ENCODE peak calls at places on chromosome 10, in six cellular contexts. One of them, this sample, is unnamed.

GRCh38 chr10:50033481-50033880 is 34.3 kb upstream of the WASHC2A start:
- DNase-seq in M059J: peak; percentile 15
- DNase-seq in astrocyte of the spinal cord: peak; percentile 56
- DNase-seq in lower lobe of right lung: no peak
- DNase-seq in HT1080: no peak
- DNase-seq in thoracic aorta: no peak
- DNase-seq in this sample: no peak

GRCh38 chr10:122474145-122474739 is 12.9 kb downstream of the HTRA1 start:
- DNase-seq in M059J: no peak
- DNase-seq in astrocyte of the spinal cord: no peak
- DNase-seq in lower lobe of right lung: no peak
- DNase-seq in HT1080: no peak
- DNase-seq in thoracic aorta: no peak
- DNase-seq in this sample: no peak

GRCh38 chr10:116038259-116038658 is 234.7 kb downstream of the GFRA1 start:
- DNase-seq in M059J: peak; percentile 52
- DNase-seq in astrocyte of the spinal cord: peak; percentile 13
- DNase-seq in lower lobe of right lung: no peak
- DNase-seq in HT1080: no peak
- DNase-seq in thoracic aorta: peak; percentile 40
- DNase-seq in this sample: no peak

GRCh38 chr10:5434017-5434753 is 21.8 kb downstream of the NET1 start:
- DNase-seq in M059J: peak; percentile 66
- DNase-seq in astrocyte of the spinal cord: peak; percentile 73
- DNase-seq in lower lobe of right lung: no peak
- DNase-seq in HT1080: peak; percentile 38
- DNase-seq in thoracic aorta: no peak
- DNase-seq in this sample: no peak

GRCh38 chr10:69952801-69953200 is 99.8 kb upstream of the MACROH2A2 start:
- DNase-seq in M059J: no peak
- DNase-seq in astrocyte of the spinal cord: no peak
- DNase-seq in lower lobe of right lung: no peak
- DNase-seq in HT1080: no peak
- DNase-seq in thoracic aorta: no peak
- DNase-seq in this sample: no peak

GRCh38 chr10:13759167-13759566 is 172.4 kb downstream of the PRPF18 start:
- DNase-seq in M059J: no peak
- DNase-seq in astrocyte of the spinal cord: peak; percentile 39
- DNase-seq in lower lobe of right lung: no peak
- DNase-seq in HT1080: no peak
- DNase-seq in thoracic aorta: no peak
- DNase-seq in this sample: no peak

GRCh38 chr10:132891313-132891712 is 51.1 kb downstream of the CFAP46 start:
- DNase-seq in M059J: no peak
- DNase-seq in astrocyte of the spinal cord: no peak
- DNase-seq in lower lobe of right lung: no peak
- DNase-seq in HT1080: no peak
- DNase-seq in thoracic aorta: no peak
- DNase-seq in this sample: no peak

GRCh38 chr10:124294811-124295770 is 123.6 kb downstream of the OAT start:
- DNase-seq in M059J: no peak
- DNase-seq in astrocyte of the spinal cord: no peak
- DNase-seq in lower lobe of right lung: no peak
- DNase-seq in HT1080: no peak
- DNase-seq in thoracic aorta: no peak
- DNase-seq in this sample: no peak

GRCh38 chr10:78804356-78805032 is 264.3 kb upstream of the ZMIZ1 start:
- DNase-seq in M059J: no peak
- DNase-seq in astrocyte of the spinal cord: no peak
- DNase-seq in lower lobe of right lung: no peak
- DNase-seq in HT1080: no peak
- DNase-seq in thoracic aorta: no peak
- DNase-seq in this sample: no peak

GRCh38 chr10:28179490-28180099 is 123.3 kb downstream of the MPP7 start:
- DNase-seq in M059J: peak; percentile 69
- DNase-seq in astrocyte of the spinal cord: peak; percentile 75
- DNase-seq in lower lobe of right lung: no peak
- DNase-seq in HT1080: peak; percentile 46
- DNase-seq in thoracic aorta: no peak
- DNase-seq in this sample: no peak

GRCh38 chr10:102085336-102085735 is 20.2 kb downstream of the HPS6 start:
- DNase-seq in M059J: no peak
- DNase-seq in astrocyte of the spinal cord: no peak
- DNase-seq in lower lobe of right lung: no peak
- DNase-seq in HT1080: no peak
- DNase-seq in thoracic aorta: no peak
- DNase-seq in this sample: no peak

GRCh38 chr10:94133239-94133638 is 139.5 kb downstream of the PLCE1 start:
- DNase-seq in M059J: peak; percentile 82
- DNase-seq in astrocyte of the spinal cord: no peak
- DNase-seq in lower lobe of right lung: no peak
- DNase-seq in HT1080: peak; percentile 29
- DNase-seq in thoracic aorta: no peak
- DNase-seq in this sample: no peak

GRCh38 chr10:94023909-94024308 is 30.2 kb downstream of the PLCE1 start:
- DNase-seq in M059J: no peak
- DNase-seq in astrocyte of the spinal cord: no peak
- DNase-seq in lower lobe of right lung: no peak
- DNase-seq in HT1080: no peak
- DNase-seq in thoracic aorta: no peak
- DNase-seq in this sample: no peak

GRCh38 chr10:79084972-79085597 is 16.3 kb downstream of the ZMIZ1 start:
- DNase-seq in M059J: no peak
- DNase-seq in astrocyte of the spinal cord: no peak
- DNase-seq in lower lobe of right lung: no peak
- DNase-seq in HT1080: no peak
- DNase-seq in thoracic aorta: no peak
- DNase-seq in this sample: no peak

GRCh38 chr10:15461353-15462108 is 90.4 kb upstream of the FAM171A1 start:
- DNase-seq in M059J: peak; percentile 85
- DNase-seq in astrocyte of the spinal cord: peak; percentile 62
- DNase-seq in lower lobe of right lung: no peak
- DNase-seq in HT1080: peak; percentile 52
- DNase-seq in thoracic aorta: no peak
- DNase-seq in this sample: no peak

GRCh38 chr10:62805139-62806092 is 896 bp downstream of the ADO start:
- DNase-seq in M059J: peak; percentile 68
- DNase-seq in astrocyte of the spinal cord: peak; percentile 46
- DNase-seq in lower lobe of right lung: peak; percentile 71
- DNase-seq in HT1080: peak; percentile 28
- DNase-seq in thoracic aorta: no peak
- DNase-seq in this sample: no peak

GRCh38 chr10:133235891-133236321 is 1.7 kb upstream of the VENTX start:
- DNase-seq in M059J: no peak
- DNase-seq in astrocyte of the spinal cord: no peak
- DNase-seq in lower lobe of right lung: no peak
- DNase-seq in HT1080: no peak
- DNase-seq in thoracic aorta: no peak
- DNase-seq in this sample: no peak

GRCh38 chr10:79093658-79094411 is 25.1 kb downstream of the ZMIZ1 start:
- DNase-seq in M059J: peak; percentile 86
- DNase-seq in astrocyte of the spinal cord: peak; percentile 58
- DNase-seq in lower lobe of right lung: peak; percentile 74
- DNase-seq in HT1080: peak; percentile 30
- DNase-seq in thoracic aorta: no peak
- DNase-seq in this sample: no peak

GRCh38 chr10:102752934-102753664 is 9.4 kb downstream of the WBP1L start:
- DNase-seq in M059J: peak; percentile 51
- DNase-seq in astrocyte of the spinal cord: peak; percentile 84
- DNase-seq in lower lobe of right lung: no peak
- DNase-seq in HT1080: peak; percentile 48
- DNase-seq in thoracic aorta: no peak
- DNase-seq in this sample: no peak

GRCh38 chr10:91613411-91614253 is 19.2 kb downstream of the PPP1R3C start:
- DNase-seq in M059J: peak; percentile 97
- DNase-seq in astrocyte of the spinal cord: peak; percentile 95
- DNase-seq in lower lobe of right lung: no peak
- DNase-seq in HT1080: peak; percentile 97
- DNase-seq in thoracic aorta: peak; percentile 61
- DNase-seq in this sample: no peak

GRCh38 chr10:52318822-52319464 is 4.9 kb downstream of the DKK1 start:
- DNase-seq in M059J: peak; percentile 94
- DNase-seq in astrocyte of the spinal cord: peak; percentile 93
- DNase-seq in lower lobe of right lung: no peak
- DNase-seq in HT1080: peak; percentile 98
- DNase-seq in thoracic aorta: no peak
- DNase-seq in this sample: no peak

GRCh38 chr10:99347672-99348071 is 18.5 kb downstream of the CNNM1 start:
- DNase-seq in M059J: no peak
- DNase-seq in astrocyte of the spinal cord: no peak
- DNase-seq in lower lobe of right lung: no peak
- DNase-seq in HT1080: no peak
- DNase-seq in thoracic aorta: no peak
- DNase-seq in this sample: no peak

GRCh38 chr10:53140516-53140915 is 367.9 kb upstream of the MBL2 start:
- DNase-seq in M059J: peak; percentile 2
- DNase-seq in astrocyte of the spinal cord: peak; percentile 41
- DNase-seq in lower lobe of right lung: no peak
- DNase-seq in HT1080: peak; percentile 61
- DNase-seq in thoracic aorta: no peak
- DNase-seq in this sample: no peak